ENCODE peak calls at places on chromosomes 2 and 18, in ten cellular contexts. U, P, L, R, Z, E, G, B, J and C are unnamed samples.
A peak's percentile ranks its signal among the peaks of the same experiment; 100 is the strongest.

GRCh38 chr2:130755234-130756040 is at the start of gene AMER3:
- DNase-seq in U (no peak), P (no peak), L (peak; percentile 86), R (no peak), Z (no peak), E (peak; percentile 46), G (no peak), B (no peak), J (no peak), C (no peak)

GRCh38 chr2:62118160-62118559 is 77.8 kb upstream of the B3GNT2 start:
- DNase-seq in U (no peak), P (no peak), L (no peak), R (no peak), Z (no peak), E (no peak), G (peak; percentile 22), B (no peak), J (no peak), C (peak; percentile 48)

GRCh38 chr2:112757265-112757664 is 7.1 kb downstream of the CKAP2L start:
- DNase-seq in U (no peak), P (no peak), L (no peak), R (no peak), Z (no peak), E (no peak), G (no peak), B (no peak), J (no peak), C (peak; percentile 60)

GRCh38 chr2:127776122-127776780 is 34.7 kb downstream of the WDR33 start:
- DNase-seq in U (no peak), P (no peak), L (no peak), R (no peak), Z (no peak), E (no peak), G (no peak), B (no peak), J (no peak), C (no peak)

GRCh38 chr2:97724946-97725688 is 11.7 kb downstream of the ZAP70 start:
- DNase-seq in U (no peak), P (no peak), L (no peak), R (no peak), Z (no peak), E (no peak), G (no peak), B (no peak), J (no peak), C (no peak)

GRCh38 chr2:186695081-186695756 is 1.4 kb downstream of the FAM171B start:
- DNase-seq in U (peak; percentile 47), P (peak; percentile 23), L (no peak), R (no peak), Z (no peak), E (peak; percentile 19), G (peak; percentile 68), B (no peak), J (no peak), C (peak; percentile 67)

GRCh38 chr2:194343167-194343566 is 1313.9 kb upstream of the SLC39A10 start:
- DNase-seq in U (no peak), P (no peak), L (no peak), R (no peak), Z (no peak), E (no peak), G (no peak), B (no peak), J (no peak), C (no peak)

GRCh38 chr2:63846487-63846886 is 4.8 kb downstream of the UGP2 start:
- DNase-seq in U (no peak), P (no peak), L (no peak), R (no peak), Z (no peak), E (no peak), G (no peak), B (no peak), J (no peak), C (peak; percentile 39)

GRCh38 chr18:63199743-63200241 is 119.8 kb downstream of the BCL2 start:
- DNase-seq in U (no peak), P (no peak), L (no peak), R (no peak), Z (no peak), E (no peak), G (no peak), B (no peak), J (no peak), C (no peak)

GRCh38 chr2:55137024-55137958 is 87.0 kb upstream of the RTN4 start:
- DNase-seq in U (no peak), P (peak; percentile 9), L (no peak), R (no peak), Z (no peak), E (no peak), G (no peak), B (no peak), J (no peak), C (no peak)

GRCh38 chr2:189517847-189518535 is 62.6 kb downstream of the SLC40A1 start:
- DNase-seq in U (no peak), P (no peak), L (no peak), R (no peak), Z (no peak), E (no peak), G (peak; percentile 60), B (no peak), J (no peak), C (peak; percentile 35)

GRCh38 chr2:201432551-201433388 is 18.5 kb downstream of the TRAK2 start:
- DNase-seq in U (peak; percentile 77), P (no peak), L (peak; percentile 28), R (no peak), Z (no peak), E (no peak), G (peak; percentile 90), B (no peak), J (no peak), C (peak; percentile 52)

GRCh38 chr2:107002735-107003134 is 116.8 kb upstream of the ST6GAL2 start:
- DNase-seq in U (no peak), P (no peak), L (no peak), R (no peak), Z (no peak), E (no peak), G (peak; percentile 20), B (no peak), J (no peak), C (peak; percentile 10)

GRCh38 chr2:215793747-215794595 is 219.4 kb downstream of the MREG start:
- DNase-seq in U (peak; percentile 68), P (peak; percentile 44), L (no peak), R (no peak), Z (peak; percentile 33), E (no peak), G (peak; percentile 97), B (no peak), J (peak; percentile 59), C (peak; percentile 97)

GRCh38 chr2:115573756-115574155 is 1131.3 kb downstream of the DPP10 start:
- DNase-seq in U (no peak), P (no peak), L (no peak), R (no peak), Z (no peak), E (no peak), G (no peak), B (no peak), J (no peak), C (no peak)

GRCh38 chr18:76679259-76679658 is 143.1 kb upstream of the ZNF236 start:
- DNase-seq in U (no peak), P (no peak), L (peak; percentile 41), R (no peak), Z (no peak), E (no peak), G (no peak), B (no peak), J (no peak), C (no peak)
- TF ChIP-seq CTCF in U (no peak), P (no peak), L (peak; percentile 50), R (no peak), Z (no peak), E (no peak), G (no peak), B (no peak), J (no peak), C (no peak)

DNA sequence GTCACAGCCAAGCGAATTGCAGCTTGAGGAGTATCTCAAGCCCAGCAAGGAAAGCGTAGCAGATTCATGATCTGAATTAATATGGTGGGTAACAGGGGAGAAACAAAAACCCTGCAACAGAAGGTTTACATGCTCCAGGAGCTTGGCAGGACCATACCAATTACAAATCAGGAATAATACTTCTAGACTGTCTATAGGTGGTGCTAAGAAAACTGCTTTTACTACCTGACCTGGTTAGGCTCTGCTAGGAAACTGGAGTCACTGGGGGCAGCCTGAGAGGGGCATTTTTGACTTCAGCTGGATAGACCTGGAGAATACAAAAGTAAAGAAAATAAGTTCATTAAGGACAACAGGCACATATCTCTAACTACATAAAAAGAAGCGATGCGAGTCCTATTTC is 24.6 kb upstream of the SPOPL start:
- DNase-seq in U (no peak), P (no peak), L (peak; percentile 25), R (no peak), Z (no peak), E (no peak), G (no peak), B (no peak), J (no peak), C (no peak)
- TF ChIP-seq CTCF in U (no peak), P (no peak), L (peak; percentile 53), R (no peak), Z (no peak), E (no peak), G (no peak), B (no peak), J (no peak), C (no peak)

GRCh38 chr18:58989184-58989759 is 124.6 kb downstream of the ZNF532 start:
- DNase-seq in U (no peak), P (no peak), L (no peak), R (no peak), Z (no peak), E (no peak), G (no peak), B (no peak), J (no peak), C (no peak)

GRCh38 chr18:58993260-58993659 is 128.6 kb downstream of the ZNF532 start:
- DNase-seq in U (peak; percentile 77), P (no peak), L (no peak), R (no peak), Z (no peak), E (no peak), G (peak; percentile 94), B (no peak), J (no peak), C (peak; percentile 94)

GRCh38 chr18:58992301-58993231 is 127.9 kb downstream of the ZNF532 start:
- DNase-seq in U (no peak), P (no peak), L (no peak), R (no peak), Z (no peak), E (no peak), G (no peak), B (no peak), J (no peak), C (peak; percentile 27)

GRCh38 chr18:58990720-58991119 is 126.0 kb downstream of the ZNF532 start:
- DNase-seq in U (no peak), P (no peak), L (no peak), R (no peak), Z (no peak), E (no peak), G (no peak), B (no peak), J (no peak), C (no peak)

GRCh38 chr18:58991127-58991798 is 126.6 kb downstream of the ZNF532 start:
- DNase-seq in U (no peak), P (no peak), L (no peak), R (no peak), Z (no peak), E (peak; percentile 56), G (peak; percentile 35), B (no peak), J (no peak), C (peak; percentile 44)
- TF ChIP-seq CTCF in U (no peak), P (no peak), L (no peak), R (no peak), Z (no peak), E (no peak), G (no peak), B (no peak), J (no peak), C (no peak)

GRCh38 chr18:9103488-9103887 is 989 bp downstream of the NDUFV2 start:
- DNase-seq in U (no peak), P (no peak), L (no peak), R (no peak), Z (no peak), E (no peak), G (peak; percentile 56), B (no peak), J (no peak), C (peak; percentile 53)
- TF ChIP-seq CTCF in U (peak; percentile 4), P (no peak), L (no peak), R (no peak), Z (no peak), E (no peak), G (peak; percentile 24), B (no peak), J (no peak), C (no peak)